ENCODE peak calls at places on chromosomes 12 and 14, in five cellular contexts. One of them, this sample, is unnamed.

GRCh38 chr14:52241102-52241793 is 26.2 kb upstream of the PTGDR start:
- DNase-seq in hepatocyte: no peak
- DNase-seq in IMR-90: peak; percentile 89
- DNase-seq in CD8-positive, alpha-beta T cell: no peak
- DNase-seq in BJ: peak; percentile 54
- DNase-seq in this sample: no peak

GRCh38 chr14:69882086-69882864 is 3.1 kb downstream of the SMOC1 start:
- DNase-seq in hepatocyte: no peak
- DNase-seq in IMR-90: no peak
- DNase-seq in CD8-positive, alpha-beta T cell: no peak
- DNase-seq in BJ: no peak
- DNase-seq in this sample: peak; percentile 32

GRCh38 chr14:52117433-52117832 is 48.6 kb upstream of the NID2 start:
- DNase-seq in hepatocyte: no peak
- DNase-seq in IMR-90: peak; percentile 54
- DNase-seq in CD8-positive, alpha-beta T cell: no peak
- DNase-seq in BJ: no peak
- DNase-seq in this sample: no peak

GRCh38 chr14:96252323-96253052 is 3.5 kb upstream of the BDKRB1 start:
- DNase-seq in hepatocyte: no peak
- DNase-seq in IMR-90: no peak
- DNase-seq in CD8-positive, alpha-beta T cell: no peak
- DNase-seq in BJ: no peak
- DNase-seq in this sample: no peak

GRCh38 chr12:108803428-108804105 is 53.8 kb downstream of the SSH1 start:
- DNase-seq in hepatocyte: peak; percentile 92
- DNase-seq in IMR-90: peak; percentile 94
- DNase-seq in CD8-positive, alpha-beta T cell: peak; percentile 62
- DNase-seq in BJ: peak; percentile 73
- DNase-seq in this sample: peak; percentile 87

GRCh38 chr12:6570264-6570887 is 2.3 kb upstream of the NOP2 start:
- DNase-seq in hepatocyte: peak; percentile 75
- DNase-seq in IMR-90: no peak
- DNase-seq in CD8-positive, alpha-beta T cell: peak; percentile 40
- DNase-seq in BJ: no peak
- DNase-seq in this sample: peak; percentile 89

GRCh38 chr14:72904840-72905561 is 11.1 kb upstream of the DPF3 start:
- DNase-seq in hepatocyte: peak; percentile 84
- DNase-seq in IMR-90: peak; percentile 81
- DNase-seq in CD8-positive, alpha-beta T cell: peak; percentile 57
- DNase-seq in BJ: no peak
- DNase-seq in this sample: peak; percentile 49

GRCh38 chr12:11621797-11622423 is 27.6 kb upstream of the ETV6 start:
- DNase-seq in hepatocyte: no peak
- DNase-seq in IMR-90: no peak
- DNase-seq in CD8-positive, alpha-beta T cell: peak; percentile 24
- DNase-seq in BJ: no peak
- DNase-seq in this sample: no peak

GRCh38 chr12:50572275-50572674 is 67.5 kb downstream of the DIP2B start:
- DNase-seq in hepatocyte: peak; percentile 44
- DNase-seq in IMR-90: peak; percentile 89
- DNase-seq in CD8-positive, alpha-beta T cell: no peak
- DNase-seq in BJ: peak; percentile 80
- DNase-seq in this sample: no peak

GRCh38 chr14:80136358-80136757 is 74.9 kb downstream of the DIO2 start:
- DNase-seq in hepatocyte: peak; percentile 32
- DNase-seq in IMR-90: peak; percentile 15
- DNase-seq in CD8-positive, alpha-beta T cell: no peak
- DNase-seq in BJ: no peak
- DNase-seq in this sample: no peak

GRCh38 chr12:68267892-68268396 is 14.5 kb upstream of the IL22 start:
- DNase-seq in hepatocyte: no peak
- DNase-seq in IMR-90: peak; percentile 88
- DNase-seq in CD8-positive, alpha-beta T cell: no peak
- DNase-seq in BJ: peak; percentile 80
- DNase-seq in this sample: no peak

GRCh38 chr12:10167588-10167987 is 4.3 kb downstream of the OLR1 start:
- DNase-seq in hepatocyte: no peak
- DNase-seq in IMR-90: no peak
- DNase-seq in CD8-positive, alpha-beta T cell: no peak
- DNase-seq in BJ: no peak
- DNase-seq in this sample: no peak

GRCh38 chr12:78470354-78471195 is 394.0 kb upstream of the SYT1 start:
- DNase-seq in hepatocyte: peak; percentile 43
- DNase-seq in IMR-90: peak; percentile 60
- DNase-seq in CD8-positive, alpha-beta T cell: no peak
- DNase-seq in BJ: no peak
- DNase-seq in this sample: peak; percentile 2

GRCh38 chr14:74289801-74290200 is 12.9 kb downstream of the ABCD4 start:
- DNase-seq in hepatocyte: no peak
- DNase-seq in IMR-90: no peak
- DNase-seq in CD8-positive, alpha-beta T cell: no peak
- DNase-seq in BJ: no peak
- DNase-seq in this sample: no peak

GRCh38 chr12:78870539-78870938 is 6.0 kb downstream of the SYT1 start:
- DNase-seq in hepatocyte: no peak
- DNase-seq in IMR-90: no peak
- DNase-seq in CD8-positive, alpha-beta T cell: no peak
- DNase-seq in BJ: no peak
- DNase-seq in this sample: no peak

GRCh38 chr14:59918824-59919581 is 941 bp upstream of the LRRC9 start:
- DNase-seq in hepatocyte: peak; percentile 53
- DNase-seq in IMR-90: peak; percentile 18
- DNase-seq in CD8-positive, alpha-beta T cell: peak; percentile 12
- DNase-seq in BJ: no peak
- DNase-seq in this sample: peak; percentile 19

GRCh38 chr14:102586420-102587119 is 5.9 kb upstream of the RCOR1 start:
- DNase-seq in hepatocyte: no peak
- DNase-seq in IMR-90: peak; percentile 73
- DNase-seq in CD8-positive, alpha-beta T cell: no peak
- DNase-seq in BJ: no peak
- DNase-seq in this sample: no peak

GRCh38 chr12:26868505-26869494 is 35.8 kb upstream of the ITPR2 start:
- DNase-seq in hepatocyte: no peak
- DNase-seq in IMR-90: no peak
- DNase-seq in CD8-positive, alpha-beta T cell: no peak
- DNase-seq in BJ: no peak
- DNase-seq in this sample: no peak

GRCh38 chr12:107645630-107646333 is 39.8 kb upstream of the PWP1 start:
- DNase-seq in hepatocyte: peak; percentile 48
- DNase-seq in IMR-90: no peak
- DNase-seq in CD8-positive, alpha-beta T cell: no peak
- DNase-seq in BJ: no peak
- DNase-seq in this sample: peak; percentile 81

GRCh38 chr14:99758121-99758871 is 34.9 kb upstream of the EML1 start:
- DNase-seq in hepatocyte: peak; percentile 44
- DNase-seq in IMR-90: peak; percentile 96
- DNase-seq in CD8-positive, alpha-beta T cell: no peak
- DNase-seq in BJ: peak; percentile 88
- DNase-seq in this sample: peak; percentile 88

GRCh38 chr12:122845041-122845864 is 10.0 kb downstream of the HIP1R start:
- DNase-seq in hepatocyte: no peak
- DNase-seq in IMR-90: no peak
- DNase-seq in CD8-positive, alpha-beta T cell: no peak
- DNase-seq in BJ: no peak
- DNase-seq in this sample: peak; percentile 74

GRCh38 chr12:40010899-40011774 is 94.7 kb downstream of the SLC2A13 start:
- DNase-seq in hepatocyte: peak; percentile 83
- DNase-seq in IMR-90: peak; percentile 72
- DNase-seq in CD8-positive, alpha-beta T cell: peak; percentile 49
- DNase-seq in BJ: no peak
- DNase-seq in this sample: peak; percentile 19

GRCh38 chr12:71315328-71315960 is 124.2 kb upstream of the LGR5 start:
- DNase-seq in hepatocyte: no peak
- DNase-seq in IMR-90: no peak
- DNase-seq in CD8-positive, alpha-beta T cell: no peak
- DNase-seq in BJ: no peak
- DNase-seq in this sample: no peak

GRCh38 chr14:55129086-55129427 is at the start of gene LGALS3:
- DNase-seq in hepatocyte: peak; percentile 91
- DNase-seq in IMR-90: peak; percentile 51
- DNase-seq in CD8-positive, alpha-beta T cell: no peak
- DNase-seq in BJ: no peak
- DNase-seq in this sample: peak; percentile 94

GRCh38 chr12:20150835-20151234 is 217.5 kb upstream of the PDE3A start:
- DNase-seq in hepatocyte: no peak
- DNase-seq in IMR-90: no peak
- DNase-seq in CD8-positive, alpha-beta T cell: no peak
- DNase-seq in BJ: no peak
- DNase-seq in this sample: no peak

GRCh38 chr12:103455020-103455763 is 40.6 kb downstream of the C12orf42 start:
- DNase-seq in hepatocyte: no peak
- DNase-seq in IMR-90: no peak
- DNase-seq in CD8-positive, alpha-beta T cell: peak; percentile 29
- DNase-seq in BJ: no peak
- DNase-seq in this sample: no peak

GRCh38 chr12:12474931-12475485 is 87.7 kb downstream of the DUSP16 start:
- DNase-seq in hepatocyte: no peak
- DNase-seq in IMR-90: peak; percentile 43
- DNase-seq in CD8-positive, alpha-beta T cell: peak; percentile 61
- DNase-seq in BJ: no peak
- DNase-seq in this sample: no peak

GRCh38 chr12:32895688-32896437 is 714 bp downstream of the PKP2 start:
- DNase-seq in hepatocyte: peak; percentile 69
- DNase-seq in IMR-90: no peak
- DNase-seq in CD8-positive, alpha-beta T cell: no peak
- DNase-seq in BJ: no peak
- DNase-seq in this sample: peak; percentile 59
- H3K4me3 ChIP-seq in hepatocyte: peak overlapping the region; percentile 72
- H3K4me3 ChIP-seq in IMR-90: no peak overlapping the region
- H3K4me3 ChIP-seq in CD8-positive, alpha-beta T cell: peak overlapping the region; percentile 23
- H3K4me3 ChIP-seq in BJ: peak overlapping the region; percentile 6
- H3K4me3 ChIP-seq in this sample: peak overlapping the region; percentile 78

GRCh38 chr12:112792306-112792705 is 758 bp downstream of the RPH3A start:
- DNase-seq in hepatocyte: no peak
- DNase-seq in IMR-90: no peak
- DNase-seq in CD8-positive, alpha-beta T cell: no peak
- DNase-seq in BJ: no peak
- DNase-seq in this sample: peak; percentile 27
- H3K27me3 ChIP-seq in hepatocyte: peaks cover 24% of the 10 kb centered on the region
- H3K27me3 ChIP-seq in IMR-90: no peaks in the 10 kb centered on the region
- H3K27me3 ChIP-seq in CD8-positive, alpha-beta T cell: peaks cover 4% of the 10 kb centered on the region
- H3K27me3 ChIP-seq in BJ: no peaks in the 10 kb centered on the region
- H3K27me3 ChIP-seq in this sample: peaks cover 15% of the 10 kb centered on the region

GRCh38 chr14:45222485-45223262 is 30.3 kb downstream of the MIS18BP1 start:
- DNase-seq in hepatocyte: no peak
- DNase-seq in IMR-90: no peak
- DNase-seq in CD8-positive, alpha-beta T cell: no peak
- DNase-seq in BJ: no peak
- DNase-seq in this sample: no peak

DNA sequence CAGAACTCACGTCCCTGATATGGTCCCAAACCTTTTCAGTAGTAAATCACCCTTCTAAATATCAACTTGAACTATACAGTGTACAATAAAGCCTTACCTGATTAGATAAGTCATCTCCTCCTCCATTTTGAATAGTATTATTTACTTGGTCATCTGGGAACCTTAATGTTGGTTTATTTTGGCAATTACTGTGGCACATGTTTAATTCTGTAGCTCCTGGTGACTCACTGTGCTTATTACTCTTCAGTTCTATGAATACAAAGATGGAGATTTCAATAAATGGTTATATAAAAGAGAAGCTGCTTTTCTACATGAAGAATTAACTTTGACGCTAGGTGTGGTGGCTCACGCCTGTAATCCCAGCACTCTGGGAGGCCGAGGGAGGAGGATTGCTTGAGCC is 25.4 kb downstream of the MIS18BP1 start:
- DNase-seq in hepatocyte: no peak
- DNase-seq in IMR-90: peak; percentile 55
- DNase-seq in CD8-positive, alpha-beta T cell: no peak
- DNase-seq in BJ: no peak
- DNase-seq in this sample: no peak
- H3K36me3 ChIP-seq in hepatocyte: no peaks in the 10 kb centered on the region
- H3K36me3 ChIP-seq in IMR-90: peaks cover 7% of the 10 kb centered on the region
- H3K36me3 ChIP-seq in CD8-positive, alpha-beta T cell: peaks cover 3% of the 10 kb centered on the region
- H3K36me3 ChIP-seq in BJ: no peaks in the 10 kb centered on the region
- H3K36me3 ChIP-seq in this sample: peaks cover 11% of the 10 kb centered on the region

GRCh38 chr12:113135178-113136127 is at the start of gene RASAL1:
- DNase-seq in hepatocyte: peak; percentile 41
- DNase-seq in IMR-90: no peak
- DNase-seq in CD8-positive, alpha-beta T cell: peak; percentile 84
- DNase-seq in BJ: no peak
- DNase-seq in this sample: peak; percentile 100

GRCh38 chr12:113134521-113134951 is 1.0 kb downstream of the RASAL1 start:
- DNase-seq in hepatocyte: no peak
- DNase-seq in IMR-90: no peak
- DNase-seq in CD8-positive, alpha-beta T cell: no peak
- DNase-seq in BJ: no peak
- DNase-seq in this sample: peak; percentile 60

GRCh38 chr12:113136990-113137511 is 1.5 kb upstream of the RASAL1 start:
- DNase-seq in hepatocyte: no peak
- DNase-seq in IMR-90: no peak
- DNase-seq in CD8-positive, alpha-beta T cell: no peak
- DNase-seq in BJ: no peak
- DNase-seq in this sample: peak; percentile 38

GRCh38 chr12:113137861-113138783 is 2.6 kb upstream of the RASAL1 start:
- DNase-seq in hepatocyte: no peak
- DNase-seq in IMR-90: no peak
- DNase-seq in CD8-positive, alpha-beta T cell: no peak
- DNase-seq in BJ: no peak
- DNase-seq in this sample: peak; percentile 25

GRCh38 chr12:113136128-113136989 is 798 bp upstream of the RASAL1 start:
- DNase-seq in hepatocyte: no peak
- DNase-seq in IMR-90: no peak
- DNase-seq in CD8-positive, alpha-beta T cell: peak; percentile 83
- DNase-seq in BJ: no peak
- DNase-seq in this sample: peak; percentile 80
- H3K4me3 ChIP-seq in hepatocyte: no peak overlapping the region
- H3K4me3 ChIP-seq in IMR-90: no peak overlapping the region
- H3K4me3 ChIP-seq in CD8-positive, alpha-beta T cell: peak overlapping the region; percentile 47
- H3K4me3 ChIP-seq in BJ: no peak overlapping the region
- H3K4me3 ChIP-seq in this sample: peak overlapping the region; percentile 43

This sample was measured in H7.